ENCODE peak calls at places on chromosomes 5 and 9, in ten cellular contexts. C, T, W, A, V, L, Z, P, G and I are unnamed samples.

GRCh38 chr9:130043654-130044623 is 950 bp upstream of the FNBP1 start:
- DNase-seq in C (peak; percentile 62), T (no peak), W (no peak), A (peak; percentile 59), V (no peak), L (no peak), Z (no peak), P (peak; percentile 47), G (peak; percentile 80), I (peak; percentile 55)

GRCh38 chr5:2752059-2752874 is 790 bp upstream of the IRX2 start:
- DNase-seq in C (peak; percentile 69), T (no peak), W (no peak), A (peak; percentile 25), V (peak; percentile 90), L (no peak), Z (no peak), P (peak; percentile 68), G (no peak), I (peak; percentile 62)

GRCh38 chr5:1728846-1729245 is 70.8 kb downstream of the MRPL36 start:
- DNase-seq in C (no peak), T (no peak), W (no peak), A (no peak), V (peak; percentile 63), L (no peak), Z (no peak), P (no peak), G (no peak), I (no peak)

GRCh38 chr9:82466616-82467251 is 478.2 kb downstream of the SPATA31D1 start:
- DNase-seq in C (peak; percentile 88), T (no peak), W (no peak), A (peak; percentile 62), V (no peak), L (no peak), Z (no peak), P (no peak), G (peak; percentile 37), I (peak; percentile 13)

GRCh38 chr5:131416729-131417128 is 152.9 kb downstream of the CDC42SE2 start:
- DNase-seq in C (no peak), T (no peak), W (no peak), A (no peak), V (no peak), L (no peak), Z (no peak), P (no peak), G (no peak), I (no peak)

GRCh38 chr9:133792721-133793470 is 54.7 kb upstream of the SARDH start:
- DNase-seq in C (peak; percentile 81), T (peak; percentile 30), W (peak; percentile 65), A (peak; percentile 84), V (peak; percentile 89), L (peak; percentile 15), Z (peak; percentile 30), P (peak; percentile 91), G (peak; percentile 93), I (peak; percentile 63)

GRCh38 chr5:113230711-113231652 is 203.8 kb downstream of the TSSK1B start:
- DNase-seq in C (peak; percentile 39), T (no peak), W (no peak), A (peak; percentile 77), V (no peak), L (no peak), Z (peak; percentile 29), P (peak; percentile 31), G (no peak), I (no peak)

GRCh38 chr9:93246526-93246925 is 62.6 kb downstream of the WNK2 start:
- DNase-seq in C (no peak), T (no peak), W (no peak), A (no peak), V (no peak), L (no peak), Z (no peak), P (no peak), G (peak; percentile 43), I (no peak)

GRCh38 chr9:92043002-92043401 is 72.2 kb downstream of the SPTLC1 start:
- DNase-seq in C (no peak), T (no peak), W (no peak), A (no peak), V (no peak), L (no peak), Z (no peak), P (no peak), G (no peak), I (no peak)

GRCh38 chr5:149113669-149114068 is 27.6 kb upstream of the ABLIM3 start:
- DNase-seq in C (no peak), T (no peak), W (no peak), A (peak; percentile 82), V (no peak), L (no peak), Z (peak; percentile 81), P (peak; percentile 19), G (no peak), I (peak; percentile 58)

GRCh38 chr5:134874831-134875655 is 872 bp downstream of the TXNDC15 start:
- DNase-seq in C (peak; percentile 32), T (no peak), W (peak; percentile 66), A (peak; percentile 90), V (peak; percentile 66), L (peak; percentile 9), Z (peak; percentile 72), P (peak; percentile 87), G (peak; percentile 76), I (peak; percentile 49)

GRCh38 chr5:143714629-143715028 is 97.3 kb upstream of the HMHB1 start:
- DNase-seq in C (no peak), T (no peak), W (no peak), A (no peak), V (peak; percentile 68), L (no peak), Z (no peak), P (peak; percentile 25), G (no peak), I (no peak)

GRCh38 chr5:14879985-14880589 is 8.5 kb upstream of the ANKH start:
- DNase-seq in C (no peak), T (no peak), W (no peak), A (peak; percentile 65), V (no peak), L (no peak), Z (no peak), P (no peak), G (no peak), I (no peak)

GRCh38 chr5:119328753-119329602 is 26.8 kb upstream of the TNFAIP8 start:
- DNase-seq in C (no peak), T (peak; percentile 60), W (no peak), A (peak; percentile 50), V (no peak), L (no peak), Z (peak; percentile 55), P (peak; percentile 38), G (no peak), I (no peak)

GRCh38 chr9:129464972-129465833 is 155.7 kb downstream of the C9orf50 start:
- DNase-seq in C (no peak), T (no peak), W (no peak), A (peak; percentile 43), V (no peak), L (no peak), Z (no peak), P (no peak), G (peak; percentile 82), I (no peak)

GRCh38 chr5:112552791-112553190 is 133.7 kb upstream of the EPB41L4A start:
- DNase-seq in C (no peak), T (no peak), W (no peak), A (no peak), V (no peak), L (no peak), Z (no peak), P (no peak), G (no peak), I (no peak)

GRCh38 chr9:138073808-138074207 is 196.2 kb downstream of the CACNA1B start:
- DNase-seq in C (no peak), T (no peak), W (no peak), A (no peak), V (peak; percentile 36), L (no peak), Z (no peak), P (no peak), G (peak; percentile 15), I (no peak)

GRCh38 chr5:133480866-133481265 is 131.5 kb downstream of the FSTL4 start:
- DNase-seq in C (no peak), T (no peak), W (no peak), A (no peak), V (no peak), L (no peak), Z (no peak), P (no peak), G (no peak), I (no peak)

GRCh38 chr5:67100301-67100700 is 96.3 kb downstream of the CD180 start:
- DNase-seq in C (no peak), T (no peak), W (no peak), A (no peak), V (no peak), L (no peak), Z (no peak), P (no peak), G (no peak), I (no peak)

GRCh38 chr5:37665889-37666288 is 174.0 kb downstream of the GDNF start:
- DNase-seq in C (peak; percentile 27), T (no peak), W (no peak), A (no peak), V (peak; percentile 76), L (no peak), Z (peak; percentile 35), P (peak; percentile 25), G (peak; percentile 87), I (no peak)

GRCh38 chr9:79408200-79408599 is 163.6 kb upstream of the TLE4 start:
- DNase-seq in C (peak; percentile 30), T (no peak), W (no peak), A (no peak), V (no peak), L (no peak), Z (no peak), P (peak; percentile 6), G (no peak), I (no peak)

GRCh38 chr5:41641621-41642020 is 131.2 kb upstream of the PLCXD3 start:
- DNase-seq in C (peak; percentile 8), T (no peak), W (no peak), A (peak; percentile 54), V (no peak), L (no peak), Z (peak; percentile 3), P (no peak), G (no peak), I (peak; percentile 7)

GRCh38 chr9:16171851-16172250 is 619.0 kb downstream of the CCDC171 start:
- DNase-seq in C (no peak), T (no peak), W (no peak), A (no peak), V (no peak), L (no peak), Z (no peak), P (no peak), G (no peak), I (no peak)

GRCh38 chr9:126222835-126223431 is 103.7 kb upstream of the MVB12B start:
- DNase-seq in C (peak; percentile 31), T (no peak), W (no peak), A (no peak), V (no peak), L (no peak), Z (no peak), P (no peak), G (no peak), I (no peak)

GRCh38 chr9:91714874-91715615 is 235.0 kb downstream of the ROR2 start:
- DNase-seq in C (no peak), T (no peak), W (no peak), A (no peak), V (no peak), L (no peak), Z (no peak), P (no peak), G (no peak), I (no peak)

GRCh38 chr9:133273819-133274218 is 1.2 kb downstream of the ABO start:
- DNase-seq in C (no peak), T (no peak), W (no peak), A (no peak), V (no peak), L (no peak), Z (no peak), P (no peak), G (no peak), I (no peak)

GRCh38 chr9:86406366-86406765 is 52.2 kb upstream of the TUT7 start:
- DNase-seq in C (no peak), T (no peak), W (no peak), A (peak; percentile 89), V (no peak), L (no peak), Z (no peak), P (peak; percentile 62), G (no peak), I (no peak)

GRCh38 chr5:105506692-105507277 is 1944.2 kb upstream of the NUDT12 start:
- DNase-seq in C (peak; percentile 59), T (no peak), W (no peak), A (peak; percentile 50), V (no peak), L (no peak), Z (peak; percentile 11), P (peak; percentile 3), G (no peak), I (peak; percentile 23)